ENCODE peak calls at places on chromosome 16, in four cellular contexts. One of them, this sample, is unnamed.

GRCh38 chr16:15958703-15959348 is 9.4 kb downstream of the ABCC1 start:
- DNase-seq in body of pancreas: no peak
- DNase-seq in psoas muscle: no peak
- DNase-seq in C1 segment of cervical spinal cord: no peak
- DNase-seq in this sample: no peak

GRCh38 chr16:79767597-79768280 is 167.2 kb upstream of the MAF start:
- DNase-seq in body of pancreas: peak
- DNase-seq in psoas muscle: no peak
- DNase-seq in C1 segment of cervical spinal cord: peak
- DNase-seq in this sample: peak

GRCh38 chr16:4407543-4408322 is 8.7 kb downstream of the CORO7 start:
- DNase-seq in body of pancreas: no peak
- DNase-seq in psoas muscle: no peak
- DNase-seq in C1 segment of cervical spinal cord: no peak
- DNase-seq in this sample: no peak

GRCh38 chr16:4370570-4371480 is 823 bp upstream of the VASN start:
- DNase-seq in body of pancreas: peak
- DNase-seq in psoas muscle: peak
- DNase-seq in C1 segment of cervical spinal cord: peak
- DNase-seq in this sample: no peak

GRCh38 chr16:48611329-48612137 is 1.6 kb upstream of the N4BP1 start:
- DNase-seq in body of pancreas: no peak
- DNase-seq in psoas muscle: no peak
- DNase-seq in C1 segment of cervical spinal cord: no peak
- DNase-seq in this sample: no peak

GRCh38 chr16:1125471-1125870 is 27.4 kb upstream of the CACNA1H start:
- DNase-seq in body of pancreas: peak
- DNase-seq in psoas muscle: no peak
- DNase-seq in C1 segment of cervical spinal cord: no peak
- DNase-seq in this sample: no peak

GRCh38 chr16:48003226-48003907 is 152.4 kb downstream of the ABCC12 start:
- DNase-seq in body of pancreas: no peak
- DNase-seq in psoas muscle: no peak
- DNase-seq in C1 segment of cervical spinal cord: no peak
- DNase-seq in this sample: no peak

GRCh38 chr16:57984443-57985203 is 13.7 kb upstream of the CNGB1 start:
- DNase-seq in body of pancreas: peak
- DNase-seq in psoas muscle: peak
- DNase-seq in C1 segment of cervical spinal cord: no peak
- DNase-seq in this sample: peak

GRCh38 chr16:20851601-20852000 is 45.3 kb downstream of the REXO5 start:
- DNase-seq in body of pancreas: peak
- DNase-seq in psoas muscle: peak
- DNase-seq in C1 segment of cervical spinal cord: no peak
- DNase-seq in this sample: no peak

GRCh38 chr16:84278968-84279367 is 15.7 kb upstream of the WFDC1 start:
- DNase-seq in body of pancreas: no peak
- DNase-seq in psoas muscle: no peak
- DNase-seq in C1 segment of cervical spinal cord: peak
- DNase-seq in this sample: peak

GRCh38 chr16:54374136-54374535 is 87.5 kb upstream of the IRX3 start:
- DNase-seq in body of pancreas: no peak
- DNase-seq in psoas muscle: no peak
- DNase-seq in C1 segment of cervical spinal cord: no peak
- DNase-seq in this sample: no peak

GRCh38 chr16:66515543-66516171 is 34.3 kb downstream of the TK2 start:
- DNase-seq in body of pancreas: no peak
- DNase-seq in psoas muscle: no peak
- DNase-seq in C1 segment of cervical spinal cord: peak
- DNase-seq in this sample: no peak

GRCh38 chr16:81632392-81633146 is 146.5 kb upstream of the PLCG2 start:
- DNase-seq in body of pancreas: no peak
- DNase-seq in psoas muscle: no peak
- DNase-seq in C1 segment of cervical spinal cord: peak
- DNase-seq in this sample: no peak

GRCh38 chr16:49704586-49705155 is 151.2 kb downstream of the ZNF423 start:
- DNase-seq in body of pancreas: no peak
- DNase-seq in psoas muscle: no peak
- DNase-seq in C1 segment of cervical spinal cord: no peak
- DNase-seq in this sample: no peak

GRCh38 chr16:81261049-81261648 is 22.7 kb downstream of the BCO1 start:
- DNase-seq in body of pancreas: no peak
- DNase-seq in psoas muscle: no peak
- DNase-seq in C1 segment of cervical spinal cord: no peak
- DNase-seq in this sample: no peak

GRCh38 chr16:83952940-83953795 is at the start of gene OSGIN1:
- DNase-seq in body of pancreas: peak
- DNase-seq in psoas muscle: peak
- DNase-seq in C1 segment of cervical spinal cord: peak
- DNase-seq in this sample: peak

GRCh38 chr16:31696968-31697743 is 169.5 kb downstream of the AHSP start:
- DNase-seq in body of pancreas: no peak
- DNase-seq in psoas muscle: no peak
- DNase-seq in C1 segment of cervical spinal cord: no peak
- DNase-seq in this sample: peak

GRCh38 chr16:48978501-48978900 is 303.1 kb downstream of the CBLN1 start:
- DNase-seq in body of pancreas: no peak
- DNase-seq in psoas muscle: no peak
- DNase-seq in C1 segment of cervical spinal cord: no peak
- DNase-seq in this sample: no peak

GRCh38 chr16:2610781-2611498 is 71.4 kb upstream of the KCTD5 start:
- DNase-seq in body of pancreas: peak
- DNase-seq in psoas muscle: no peak
- DNase-seq in C1 segment of cervical spinal cord: no peak
- DNase-seq in this sample: no peak

This sample was measured in G401.